ENCODE peak calls at places on chromosomes 3 and 15, in ten cellular contexts. One of them, this sample, is unnamed.

GRCh38 chr15:29656636-29657475 is 165.4 kb downstream of the TJP1 start:
- DNase-seq in ACHN: no peak
- DNase-seq in endothelial cell of umbilical vein: no peak
- DNase-seq in left cardiac atrium: no peak
- DNase-seq in activated T-cell treated with anti-CD3 and anti-CD28 coated beads, Interleukin-2, amount 50 U/mL, for 72 hours: no peak
- DNase-seq in SW480: no peak
- DNase-seq in T-cell: no peak
- DNase-seq in A172: no peak
- DNase-seq in cardiac muscle cell: peak; percentile 43
- DNase-seq in K562: peak; percentile 78
- DNase-seq in this sample: no peak

GRCh38 chr3:129793947-129794318 is 99.6 kb downstream of the TMCC1 start:
- DNase-seq in K562: peak; percentile 79
- DNase-seq in T-cell: no peak
- DNase-seq in endothelial cell of umbilical vein: peak; percentile 55
- DNase-seq in SW480: peak; percentile 47
- DNase-seq in ACHN: peak; percentile 25
- DNase-seq in cardiac muscle cell: no peak
- DNase-seq in left cardiac atrium: peak; percentile 33
- DNase-seq in A172: no peak
- DNase-seq in activated T-cell treated with anti-CD3 and anti-CD28 coated beads, Interleukin-2, amount 50 U/mL, for 72 hours: no peak
- DNase-seq in this sample: no peak

GRCh38 chr15:59313703-59314332 is 58.9 kb downstream of the MYO1E start:
- DNase-seq in T-cell: no peak
- DNase-seq in ACHN: no peak
- DNase-seq in left cardiac atrium: peak; percentile 66
- DNase-seq in A172: peak; percentile 42
- DNase-seq in SW480: no peak
- DNase-seq in activated T-cell treated with anti-CD3 and anti-CD28 coated beads, Interleukin-2, amount 50 U/mL, for 72 hours: no peak
- DNase-seq in K562: no peak
- DNase-seq in cardiac muscle cell: no peak
- DNase-seq in endothelial cell of umbilical vein: no peak
- DNase-seq in this sample: no peak

GRCh38 chr3:72629191-72629611 is 219.0 kb downstream of the SHQ1 start:
- DNase-seq in left cardiac atrium: no peak
- DNase-seq in ACHN: no peak
- DNase-seq in cardiac muscle cell: peak; percentile 13
- DNase-seq in activated T-cell treated with anti-CD3 and anti-CD28 coated beads, Interleukin-2, amount 50 U/mL, for 72 hours: no peak
- DNase-seq in T-cell: no peak
- DNase-seq in endothelial cell of umbilical vein: no peak
- DNase-seq in A172: peak; percentile 46
- DNase-seq in K562: peak; percentile 34
- DNase-seq in SW480: peak; percentile 35
- DNase-seq in this sample: no peak

GRCh38 chr3:58022490-58022889 is 14.3 kb downstream of the FLNB start:
- DNase-seq in ACHN: no peak
- DNase-seq in endothelial cell of umbilical vein: no peak
- DNase-seq in left cardiac atrium: no peak
- DNase-seq in SW480: no peak
- DNase-seq in activated T-cell treated with anti-CD3 and anti-CD28 coated beads, Interleukin-2, amount 50 U/mL, for 72 hours: no peak
- DNase-seq in cardiac muscle cell: no peak
- DNase-seq in T-cell: no peak
- DNase-seq in K562: no peak
- DNase-seq in A172: no peak
- DNase-seq in this sample: no peak

GRCh38 chr3:52829906-52830463 is 487 bp downstream of the ITIH4 start:
- DNase-seq in ACHN: no peak
- DNase-seq in A172: no peak
- DNase-seq in left cardiac atrium: no peak
- DNase-seq in activated T-cell treated with anti-CD3 and anti-CD28 coated beads, Interleukin-2, amount 50 U/mL, for 72 hours: no peak
- DNase-seq in SW480: no peak
- DNase-seq in K562: no peak
- DNase-seq in endothelial cell of umbilical vein: no peak
- DNase-seq in cardiac muscle cell: no peak
- DNase-seq in T-cell: no peak
- DNase-seq in this sample: no peak

GRCh38 chr15:85137507-85138175 is 156.0 kb downstream of the PDE8A start:
- DNase-seq in left cardiac atrium: no peak
- DNase-seq in activated T-cell treated with anti-CD3 and anti-CD28 coated beads, Interleukin-2, amount 50 U/mL, for 72 hours: no peak
- DNase-seq in T-cell: no peak
- DNase-seq in cardiac muscle cell: no peak
- DNase-seq in K562: no peak
- DNase-seq in endothelial cell of umbilical vein: no peak
- DNase-seq in A172: no peak
- DNase-seq in SW480: no peak
- DNase-seq in ACHN: no peak
- DNase-seq in this sample: no peak

GRCh38 chr15:65326109-65326508 is 21.6 kb downstream of the RNU5B-1 start:
- DNase-seq in T-cell: no peak
- DNase-seq in K562: no peak
- DNase-seq in ACHN: no peak
- DNase-seq in left cardiac atrium: peak; percentile 57
- DNase-seq in A172: no peak
- DNase-seq in SW480: no peak
- DNase-seq in cardiac muscle cell: peak; percentile 55
- DNase-seq in endothelial cell of umbilical vein: peak; percentile 92
- DNase-seq in activated T-cell treated with anti-CD3 and anti-CD28 coated beads, Interleukin-2, amount 50 U/mL, for 72 hours: no peak
- DNase-seq in this sample: no peak

GRCh38 chr15:57158997-57159668 is 217.2 kb upstream of the CGNL1 start:
- DNase-seq in activated T-cell treated with anti-CD3 and anti-CD28 coated beads, Interleukin-2, amount 50 U/mL, for 72 hours: no peak
- DNase-seq in ACHN: no peak
- DNase-seq in T-cell: no peak
- DNase-seq in SW480: no peak
- DNase-seq in left cardiac atrium: no peak
- DNase-seq in cardiac muscle cell: no peak
- DNase-seq in endothelial cell of umbilical vein: peak; percentile 63
- DNase-seq in A172: no peak
- DNase-seq in K562: no peak
- DNase-seq in this sample: no peak

GRCh38 chr3:56725175-56725574 is 42.1 kb upstream of the TASOR start:
- DNase-seq in A172: no peak
- DNase-seq in T-cell: peak; percentile 42
- DNase-seq in endothelial cell of umbilical vein: no peak
- DNase-seq in SW480: no peak
- DNase-seq in left cardiac atrium: no peak
- DNase-seq in ACHN: no peak
- DNase-seq in cardiac muscle cell: no peak
- DNase-seq in K562: no peak
- DNase-seq in activated T-cell treated with anti-CD3 and anti-CD28 coated beads, Interleukin-2, amount 50 U/mL, for 72 hours: peak; percentile 77
- DNase-seq in this sample: no peak

GRCh38 chr15:78880828-78881227 is 8.1 kb downstream of the MORF4L1 start:
- DNase-seq in cardiac muscle cell: peak; percentile 17
- DNase-seq in K562: no peak
- DNase-seq in activated T-cell treated with anti-CD3 and anti-CD28 coated beads, Interleukin-2, amount 50 U/mL, for 72 hours: no peak
- DNase-seq in ACHN: no peak
- DNase-seq in endothelial cell of umbilical vein: no peak
- DNase-seq in T-cell: no peak
- DNase-seq in SW480: no peak
- DNase-seq in A172: no peak
- DNase-seq in left cardiac atrium: no peak
- DNase-seq in this sample: no peak

GRCh38 chr3:49493901-49494300 is 23.8 kb downstream of the DAG1 start:
- DNase-seq in ACHN: no peak
- DNase-seq in SW480: no peak
- DNase-seq in endothelial cell of umbilical vein: no peak
- DNase-seq in left cardiac atrium: no peak
- DNase-seq in activated T-cell treated with anti-CD3 and anti-CD28 coated beads, Interleukin-2, amount 50 U/mL, for 72 hours: no peak
- DNase-seq in cardiac muscle cell: no peak
- DNase-seq in K562: no peak
- DNase-seq in A172: no peak
- DNase-seq in T-cell: no peak
- DNase-seq in this sample: no peak